ENCODE peak calls at places on chromosomes 12 and 14, in seven cellular contexts. S is AG04450, N is fibroblast of villous mesenchyme, P is upper lobe of right lung, O is mammary epithelial cell, U is GM23338, F is OCI-LY7. K is an unnamed sample.

GRCh38 chr14:104741108-104741802 is 11.7 kb upstream of the SIVA1 start:
- DNase-seq in F (no peak), P (no peak), S (no peak), O (no peak), N (no peak), U (no peak), K (no peak)

GRCh38 chr12:88834226-88834625 is 254.0 kb upstream of the KITLG start:
- DNase-seq in F (no peak), S (no peak), P (no peak), N (no peak), U (no peak), O (peak), K (no peak)

GRCh38 chr14:96271421-96271762 is 15.4 kb downstream of the BDKRB1 start:
- DNase-seq in S (no peak), U (no peak), P (no peak), N (no peak), O (peak), F (no peak), K (no peak)

GRCh38 chr14:33475623-33476022 is 475.3 kb downstream of the EGLN3 start:
- DNase-seq in S (no peak), F (peak), U (peak), O (peak), N (peak), P (no peak), K (peak)

GRCh38 chr14:98122527-98122926 is 1149.5 kb downstream of the BCL11B start:
- DNase-seq in U (no peak), P (no peak), F (no peak), O (no peak), S (no peak), N (no peak), K (no peak)

GRCh38 chr14:104048758-104049496 is 36.6 kb upstream of the ASPG start:
- DNase-seq in S (no peak), F (no peak), N (peak), U (no peak), O (peak), P (no peak), K (peak)

GRCh38 chr14:84006643-84007137 is 1523.3 kb upstream of the FLRT2 start:
- DNase-seq in S (no peak), F (no peak), N (no peak), P (no peak), O (no peak), U (peak), K (no peak)

GRCh38 chr14:23829736-23830474 is 123.7 kb upstream of the DHRS4 start:
- DNase-seq in U (no peak), F (no peak), P (no peak), O (peak), S (peak), N (peak), K (peak)

GRCh38 chr14:69842671-69843407 is 36.4 kb upstream of the SMOC1 start:
- DNase-seq in F (no peak), N (no peak), S (no peak), P (no peak), U (no peak), O (no peak), K (no peak)

GRCh38 chr14:57871487-57872080 is 5.7 kb upstream of the SLC35F4 start:
- DNase-seq in N (peak), P (no peak), S (peak), O (peak), U (peak), F (peak), K (peak)

GRCh38 chr12:113468365-113469223 is 3.1 kb downstream of the LHX5 start:
- DNase-seq in N (no peak), O (no peak), P (no peak), F (no peak), U (peak), S (no peak), K (no peak)

GRCh38 chr12:100557357-100557756 is 16.1 kb upstream of the GAS2L3 start:
- DNase-seq in N (no peak), U (no peak), F (no peak), O (no peak), P (no peak), S (no peak), K (no peak)

GRCh38 chr14:83287300-83287699 is 1753.6 kb upstream of the SEL1L start:
- DNase-seq in P (no peak), O (no peak), S (no peak), F (no peak), U (no peak), N (no peak), K (no peak)

GRCh38 chr14:61454545-61454944 is 133.2 kb downstream of the PRKCH start:
- DNase-seq in F (no peak), U (no peak), P (no peak), S (no peak), O (no peak), N (no peak), K (no peak)

GRCh38 chr12:94589591-94590001 is 60.8 kb downstream of the TMCC3 start:
- DNase-seq in F (no peak), P (no peak), O (peak), N (no peak), U (no peak), S (no peak), K (no peak)

GRCh38 chr12:9957834-9958233 is 13.4 kb upstream of the CLEC12A start:
- DNase-seq in O (no peak), U (no peak), P (no peak), F (no peak), N (no peak), S (no peak), K (no peak)

GRCh38 chr12:47236109-47236714 is 156.5 kb upstream of the AMIGO2 start:
- DNase-seq in O (peak), U (no peak), P (no peak), F (no peak), N (peak), S (peak), K (peak)

GRCh38 chr12:93126069-93126474 is 197.0 kb upstream of the EEA1 start:
- DNase-seq in S (no peak), F (no peak), U (no peak), N (no peak), P (no peak), O (no peak), K (no peak)

GRCh38 chr14:38623661-38624060 is 367.8 kb upstream of the CLEC14A start:
- DNase-seq in O (no peak), S (no peak), U (no peak), F (no peak), N (peak), P (no peak), K (no peak)

GRCh38 chr14:38616959-38617358 is 361.1 kb upstream of the CLEC14A start:
- DNase-seq in S (no peak), U (peak), P (peak), N (no peak), O (no peak), F (no peak), K (no peak)

GRCh38 chr14:38618514-38618913 is 362.6 kb upstream of the CLEC14A start:
- DNase-seq in F (peak), U (peak), P (no peak), S (no peak), N (no peak), O (no peak), K (no peak)
- TF ChIP-seq CTCF in F (peak), U (peak), P (no peak), S (peak), N (no peak), O (no peak), K (no peak)

GRCh38 chr12:53757095-53757770 is 5.5 kb upstream of the CISTR start:
- DNase-seq in O (peak), S (no peak), N (peak), U (peak), P (peak), F (peak), K (no peak)
- H3K4me3 ChIP-seq in O (no peak), S (no peak), N (no peak), U (peak), P (no peak), F (peak), K (peak)

GRCh38 chr12:132804426-132804861 is 24.2 kb downstream of the GOLGA3 start:
- DNase-seq in F (no peak), U (peak), O (peak), N (no peak), S (no peak), P (no peak), K (no peak)
- TF ChIP-seq CTCF in F (no peak), U (no peak), O (no peak), N (no peak), S (no peak), P (no peak), K (no peak)

GRCh38 chr14:22163051-22163450 is 426.0 kb downstream of the DAD1 start:
- DNase-seq in S (no peak), U (peak), N (no peak), O (no peak), F (peak), P (no peak), K (no peak)
- H3K4me3 ChIP-seq in S (no peak), U (no peak), N (no peak), O (no peak), F (no peak), P (no peak), K (no peak)

K was measured in epithelial cell of proximal tubule.